ENCODE peak calls at places on chromosomes 12 and 14, in seven cellular contexts. One of them, this sample, is unnamed.

GRCh38 chr12:12008232-12008850 is 62.4 kb upstream of the BCL2L14 start:
- DNase-seq in DMS153: no peak
- DNase-seq in activated T-helper 9 cell treated with anti-CD3 and anti-CD28 coated beads, Interleukin-2, amount 50 U/mL, for 16 hours: peak
- DNase-seq in heart right ventricle: no peak
- DNase-seq in NCI-H1417: no peak
- DNase-seq in adipocyte: no peak
- DNase-seq in Calu3: no peak
- DNase-seq in this sample: no peak

GRCh38 chr12:127106723-127107122 is 1160.2 kb upstream of the TMEM132C start:
- DNase-seq in Calu3: no peak
- DNase-seq in heart right ventricle: no peak
- DNase-seq in activated T-helper 9 cell treated with anti-CD3 and anti-CD28 coated beads, Interleukin-2, amount 50 U/mL, for 16 hours: no peak
- DNase-seq in DMS153: no peak
- DNase-seq in NCI-H1417: no peak
- DNase-seq in adipocyte: no peak
- DNase-seq in this sample: no peak

GRCh38 chr12:89760783-89761182 is 52.1 kb upstream of the ATP2B1 start:
- DNase-seq in activated T-helper 9 cell treated with anti-CD3 and anti-CD28 coated beads, Interleukin-2, amount 50 U/mL, for 16 hours: no peak
- DNase-seq in DMS153: no peak
- DNase-seq in NCI-H1417: no peak
- DNase-seq in heart right ventricle: no peak
- DNase-seq in adipocyte: no peak
- DNase-seq in Calu3: no peak
- DNase-seq in this sample: no peak

GRCh38 chr14:32430326-32430725 is 101.2 kb downstream of the AKAP6 start:
- DNase-seq in NCI-H1417: no peak
- DNase-seq in DMS153: no peak
- DNase-seq in activated T-helper 9 cell treated with anti-CD3 and anti-CD28 coated beads, Interleukin-2, amount 50 U/mL, for 16 hours: no peak
- DNase-seq in adipocyte: peak
- DNase-seq in Calu3: no peak
- DNase-seq in heart right ventricle: no peak
- DNase-seq in this sample: no peak

GRCh38 chr12:108570743-108571603 is 8.6 kb downstream of the ISCU start:
- DNase-seq in adipocyte: peak
- DNase-seq in activated T-helper 9 cell treated with anti-CD3 and anti-CD28 coated beads, Interleukin-2, amount 50 U/mL, for 16 hours: no peak
- DNase-seq in DMS153: no peak
- DNase-seq in Calu3: no peak
- DNase-seq in NCI-H1417: no peak
- DNase-seq in heart right ventricle: no peak
- DNase-seq in this sample: no peak

GRCh38 chr14:105014631-105015030 is 6.3 kb downstream of the CDCA4 start:
- DNase-seq in adipocyte: no peak
- DNase-seq in activated T-helper 9 cell treated with anti-CD3 and anti-CD28 coated beads, Interleukin-2, amount 50 U/mL, for 16 hours: no peak
- DNase-seq in Calu3: no peak
- DNase-seq in heart right ventricle: no peak
- DNase-seq in NCI-H1417: no peak
- DNase-seq in DMS153: no peak
- DNase-seq in this sample: no peak

GRCh38 chr12:118126119-118126757 is 9.7 kb upstream of the PEBP1 start:
- DNase-seq in adipocyte: no peak
- DNase-seq in Calu3: no peak
- DNase-seq in NCI-H1417: no peak
- DNase-seq in DMS153: no peak
- DNase-seq in activated T-helper 9 cell treated with anti-CD3 and anti-CD28 coated beads, Interleukin-2, amount 50 U/mL, for 16 hours: no peak
- DNase-seq in heart right ventricle: peak
- DNase-seq in this sample: no peak

GRCh38 chr14:65239143-65239672 is 136.9 kb upstream of the MAX start:
- DNase-seq in adipocyte: no peak
- DNase-seq in DMS153: no peak
- DNase-seq in NCI-H1417: no peak
- DNase-seq in Calu3: no peak
- DNase-seq in activated T-helper 9 cell treated with anti-CD3 and anti-CD28 coated beads, Interleukin-2, amount 50 U/mL, for 16 hours: no peak
- DNase-seq in heart right ventricle: no peak
- DNase-seq in this sample: no peak

GRCh38 chr12:9756756-9757155 is 3.9 kb downstream of the CD69 start:
- DNase-seq in NCI-H1417: no peak
- DNase-seq in heart right ventricle: no peak
- DNase-seq in DMS153: no peak
- DNase-seq in activated T-helper 9 cell treated with anti-CD3 and anti-CD28 coated beads, Interleukin-2, amount 50 U/mL, for 16 hours: no peak
- DNase-seq in Calu3: no peak
- DNase-seq in adipocyte: no peak
- DNase-seq in this sample: no peak

GRCh38 chr12:46983959-46984833 is 95.2 kb upstream of the PCED1B start:
- DNase-seq in activated T-helper 9 cell treated with anti-CD3 and anti-CD28 coated beads, Interleukin-2, amount 50 U/mL, for 16 hours: no peak
- DNase-seq in NCI-H1417: peak
- DNase-seq in adipocyte: peak
- DNase-seq in heart right ventricle: no peak
- DNase-seq in DMS153: peak
- DNase-seq in Calu3: peak
- DNase-seq in this sample: no peak

GRCh38 chr14:101595887-101596721 is 34.8 kb downstream of the DIO3 start:
- DNase-seq in DMS153: no peak
- DNase-seq in NCI-H1417: no peak
- DNase-seq in heart right ventricle: no peak
- DNase-seq in adipocyte: no peak
- DNase-seq in activated T-helper 9 cell treated with anti-CD3 and anti-CD28 coated beads, Interleukin-2, amount 50 U/mL, for 16 hours: no peak
- DNase-seq in Calu3: no peak
- DNase-seq in this sample: no peak

GRCh38 chr14:94936411-94936892 is 166.5 kb upstream of the GSC start:
- DNase-seq in DMS153: peak
- DNase-seq in heart right ventricle: peak
- DNase-seq in activated T-helper 9 cell treated with anti-CD3 and anti-CD28 coated beads, Interleukin-2, amount 50 U/mL, for 16 hours: no peak
- DNase-seq in Calu3: no peak
- DNase-seq in adipocyte: peak
- DNase-seq in NCI-H1417: no peak
- DNase-seq in this sample: no peak

GRCh38 chr12:67305544-67305943 is 36.4 kb downstream of the CAND1 start:
- DNase-seq in DMS153: no peak
- DNase-seq in heart right ventricle: no peak
- DNase-seq in NCI-H1417: no peak
- DNase-seq in adipocyte: no peak
- DNase-seq in activated T-helper 9 cell treated with anti-CD3 and anti-CD28 coated beads, Interleukin-2, amount 50 U/mL, for 16 hours: no peak
- DNase-seq in Calu3: no peak
- DNase-seq in this sample: no peak

GRCh38 chr12:45215419-45216296 is at the start of gene ANO6:
- DNase-seq in DMS153: peak
- DNase-seq in heart right ventricle: peak
- DNase-seq in NCI-H1417: peak
- DNase-seq in activated T-helper 9 cell treated with anti-CD3 and anti-CD28 coated beads, Interleukin-2, amount 50 U/mL, for 16 hours: peak
- DNase-seq in Calu3: peak
- DNase-seq in adipocyte: peak
- DNase-seq in this sample: peak

GRCh38 chr12:79934309-79935020 is 432 bp downstream of the PPP1R12A start:
- DNase-seq in DMS153: no peak
- DNase-seq in activated T-helper 9 cell treated with anti-CD3 and anti-CD28 coated beads, Interleukin-2, amount 50 U/mL, for 16 hours: peak
- DNase-seq in Calu3: peak
- DNase-seq in NCI-H1417: peak
- DNase-seq in heart right ventricle: peak
- DNase-seq in adipocyte: peak
- DNase-seq in this sample: peak

GRCh38 chr12:25187781-25188180 is 7.2 kb downstream of the DNAI7 start:
- DNase-seq in NCI-H1417: no peak
- DNase-seq in adipocyte: peak
- DNase-seq in Calu3: no peak
- DNase-seq in activated T-helper 9 cell treated with anti-CD3 and anti-CD28 coated beads, Interleukin-2, amount 50 U/mL, for 16 hours: no peak
- DNase-seq in heart right ventricle: no peak
- DNase-seq in DMS153: no peak
- DNase-seq in this sample: no peak

GRCh38 chr14:92540472-92541048 is 27.0 kb downstream of the RIN3 start:
- DNase-seq in heart right ventricle: peak
- DNase-seq in activated T-helper 9 cell treated with anti-CD3 and anti-CD28 coated beads, Interleukin-2, amount 50 U/mL, for 16 hours: no peak
- DNase-seq in Calu3: peak
- DNase-seq in NCI-H1417: no peak
- DNase-seq in DMS153: no peak
- DNase-seq in adipocyte: peak
- DNase-seq in this sample: no peak

GRCh38 chr14:28879571-28879970 is 113.0 kb downstream of the FOXG1 start:
- DNase-seq in Calu3: no peak
- DNase-seq in activated T-helper 9 cell treated with anti-CD3 and anti-CD28 coated beads, Interleukin-2, amount 50 U/mL, for 16 hours: no peak
- DNase-seq in NCI-H1417: peak
- DNase-seq in DMS153: no peak
- DNase-seq in adipocyte: no peak
- DNase-seq in heart right ventricle: no peak
- DNase-seq in this sample: no peak

GRCh38 chr12:109716092-109716479 is 2.5 kb downstream of the FAM222A start:
- DNase-seq in NCI-H1417: no peak
- DNase-seq in heart right ventricle: no peak
- DNase-seq in Calu3: no peak
- DNase-seq in DMS153: no peak
- DNase-seq in activated T-helper 9 cell treated with anti-CD3 and anti-CD28 coated beads, Interleukin-2, amount 50 U/mL, for 16 hours: no peak
- DNase-seq in adipocyte: no peak
- DNase-seq in this sample: no peak

GRCh38 chr12:105948331-105948730 is 190.4 kb downstream of the NUAK1 start:
- DNase-seq in Calu3: no peak
- DNase-seq in heart right ventricle: no peak
- DNase-seq in adipocyte: peak
- DNase-seq in NCI-H1417: peak
- DNase-seq in DMS153: no peak
- DNase-seq in activated T-helper 9 cell treated with anti-CD3 and anti-CD28 coated beads, Interleukin-2, amount 50 U/mL, for 16 hours: no peak
- DNase-seq in this sample: no peak

GRCh38 chr12:53431187-53431586 is 7.5 kb downstream of the AMHR2 start:
- DNase-seq in Calu3: no peak
- DNase-seq in adipocyte: no peak
- DNase-seq in DMS153: no peak
- DNase-seq in NCI-H1417: no peak
- DNase-seq in activated T-helper 9 cell treated with anti-CD3 and anti-CD28 coated beads, Interleukin-2, amount 50 U/mL, for 16 hours: no peak
- DNase-seq in heart right ventricle: no peak
- DNase-seq in this sample: no peak

GRCh38 chr12:124512667-124513296 is 54.6 kb downstream of the NCOR2 start:
- DNase-seq in DMS153: peak
- DNase-seq in heart right ventricle: peak
- DNase-seq in NCI-H1417: no peak
- DNase-seq in activated T-helper 9 cell treated with anti-CD3 and anti-CD28 coated beads, Interleukin-2, amount 50 U/mL, for 16 hours: no peak
- DNase-seq in adipocyte: peak
- DNase-seq in Calu3: peak
- DNase-seq in this sample: no peak

GRCh38 chr14:103748539-103748867 is 32.9 kb downstream of the ZFYVE21 start:
- DNase-seq in activated T-helper 9 cell treated with anti-CD3 and anti-CD28 coated beads, Interleukin-2, amount 50 U/mL, for 16 hours: no peak
- DNase-seq in DMS153: no peak
- DNase-seq in NCI-H1417: no peak
- DNase-seq in Calu3: no peak
- DNase-seq in adipocyte: no peak
- DNase-seq in heart right ventricle: no peak
- DNase-seq in this sample: peak

GRCh38 chr14:83053022-83053710 is 1519.5 kb upstream of the SEL1L start:
- DNase-seq in heart right ventricle: no peak
- DNase-seq in activated T-helper 9 cell treated with anti-CD3 and anti-CD28 coated beads, Interleukin-2, amount 50 U/mL, for 16 hours: no peak
- DNase-seq in Calu3: no peak
- DNase-seq in NCI-H1417: no peak
- DNase-seq in adipocyte: no peak
- DNase-seq in DMS153: no peak
- DNase-seq in this sample: no peak

GRCh38 chr12:12890492-12890814 is 909 bp upstream of the GPRC5A start:
- DNase-seq in heart right ventricle: no peak
- DNase-seq in DMS153: no peak
- DNase-seq in NCI-H1417: no peak
- DNase-seq in adipocyte: no peak
- DNase-seq in Calu3: peak
- DNase-seq in activated T-helper 9 cell treated with anti-CD3 and anti-CD28 coated beads, Interleukin-2, amount 50 U/mL, for 16 hours: no peak
- DNase-seq in this sample: no peak

GRCh38 chr14:69247691-69248440 is 12.1 kb upstream of the GALNT16 start:
- DNase-seq in adipocyte: peak
- DNase-seq in NCI-H1417: no peak
- DNase-seq in DMS153: no peak
- DNase-seq in heart right ventricle: no peak
- DNase-seq in Calu3: no peak
- DNase-seq in activated T-helper 9 cell treated with anti-CD3 and anti-CD28 coated beads, Interleukin-2, amount 50 U/mL, for 16 hours: no peak
- DNase-seq in this sample: no peak